ENCODE peak calls at places on chromosomes 4 and X, in six cellular contexts. One of them, this sample, is unnamed.

GRCh38 chr4:119646347-119647071 is 17.9 kb upstream of the PDE5A start:
- DNase-seq in astrocyte of the cerebellum: peak
- DNase-seq in endothelial cell: no peak
- DNase-seq in activated CD8-positive, alpha-beta T cell treated with anti-CD3 and anti-CD28 coated beads for 36 hours: no peak
- DNase-seq in tibial nerve: no peak
- DNase-seq in body of pancreas: peak
- DNase-seq in this sample: no peak

GRCh38 chrX:135112096-135112729 is 8.1 kb downstream of the ETDB start:
- DNase-seq in astrocyte of the cerebellum: peak
- DNase-seq in endothelial cell: peak
- DNase-seq in activated CD8-positive, alpha-beta T cell treated with anti-CD3 and anti-CD28 coated beads for 36 hours: peak
- DNase-seq in tibial nerve: no peak
- DNase-seq in body of pancreas: peak
- DNase-seq in this sample: peak

GRCh38 chr4:70704333-70705145 is 16.2 kb downstream of the UTP3 start:
- DNase-seq in astrocyte of the cerebellum: no peak
- DNase-seq in endothelial cell: peak
- DNase-seq in activated CD8-positive, alpha-beta T cell treated with anti-CD3 and anti-CD28 coated beads for 36 hours: peak
- DNase-seq in tibial nerve: peak
- DNase-seq in body of pancreas: peak
- DNase-seq in this sample: peak

GRCh38 chr4:17681921-17682566 is 67.6 kb downstream of the MED28 start:
- DNase-seq in astrocyte of the cerebellum: no peak
- DNase-seq in endothelial cell: no peak
- DNase-seq in activated CD8-positive, alpha-beta T cell treated with anti-CD3 and anti-CD28 coated beads for 36 hours: no peak
- DNase-seq in tibial nerve: no peak
- DNase-seq in body of pancreas: no peak
- DNase-seq in this sample: no peak

GRCh38 chr4:140567722-140568121 is 1.0 kb downstream of the UCP1 start:
- DNase-seq in astrocyte of the cerebellum: no peak
- DNase-seq in endothelial cell: peak
- DNase-seq in activated CD8-positive, alpha-beta T cell treated with anti-CD3 and anti-CD28 coated beads for 36 hours: peak
- DNase-seq in tibial nerve: no peak
- DNase-seq in body of pancreas: peak
- DNase-seq in this sample: no peak

GRCh38 chrX:72245461-72246089 is 6.7 kb upstream of the ERCC6L start:
- DNase-seq in astrocyte of the cerebellum: peak
- DNase-seq in endothelial cell: peak
- DNase-seq in activated CD8-positive, alpha-beta T cell treated with anti-CD3 and anti-CD28 coated beads for 36 hours: peak
- DNase-seq in tibial nerve: no peak
- DNase-seq in body of pancreas: peak
- DNase-seq in this sample: peak

GRCh38 chr4:180100433-180101344 is 2142.5 kb upstream of the TENM3 start:
- DNase-seq in astrocyte of the cerebellum: no peak
- DNase-seq in endothelial cell: no peak
- DNase-seq in activated CD8-positive, alpha-beta T cell treated with anti-CD3 and anti-CD28 coated beads for 36 hours: no peak
- DNase-seq in tibial nerve: no peak
- DNase-seq in body of pancreas: no peak
- DNase-seq in this sample: no peak

GRCh38 chr4:159455675-159456235 is 352.9 kb downstream of the RAPGEF2 start:
- DNase-seq in astrocyte of the cerebellum: no peak
- DNase-seq in endothelial cell: peak
- DNase-seq in activated CD8-positive, alpha-beta T cell treated with anti-CD3 and anti-CD28 coated beads for 36 hours: peak
- DNase-seq in tibial nerve: no peak
- DNase-seq in body of pancreas: no peak
- DNase-seq in this sample: peak

GRCh38 chrX:8820910-8821527 is 19.8 kb upstream of the FAM9A start:
- DNase-seq in astrocyte of the cerebellum: no peak
- DNase-seq in endothelial cell: peak
- DNase-seq in activated CD8-positive, alpha-beta T cell treated with anti-CD3 and anti-CD28 coated beads for 36 hours: peak
- DNase-seq in tibial nerve: no peak
- DNase-seq in body of pancreas: no peak
- DNase-seq in this sample: no peak

GRCh38 chr4:7333024-7333780 is 101.5 kb downstream of the PSAPL1 start:
- DNase-seq in astrocyte of the cerebellum: no peak
- DNase-seq in endothelial cell: no peak
- DNase-seq in activated CD8-positive, alpha-beta T cell treated with anti-CD3 and anti-CD28 coated beads for 36 hours: no peak
- DNase-seq in tibial nerve: no peak
- DNase-seq in body of pancreas: no peak
- DNase-seq in this sample: no peak

GRCh38 chr4:78691333-78691732 is 84.8 kb upstream of the BMP2K start:
- DNase-seq in astrocyte of the cerebellum: no peak
- DNase-seq in endothelial cell: no peak
- DNase-seq in activated CD8-positive, alpha-beta T cell treated with anti-CD3 and anti-CD28 coated beads for 36 hours: no peak
- DNase-seq in tibial nerve: no peak
- DNase-seq in body of pancreas: no peak
- DNase-seq in this sample: no peak

GRCh38 chrX:69068295-69069085 is 96.8 kb downstream of the PJA1 start:
- DNase-seq in astrocyte of the cerebellum: no peak
- DNase-seq in endothelial cell: no peak
- DNase-seq in activated CD8-positive, alpha-beta T cell treated with anti-CD3 and anti-CD28 coated beads for 36 hours: no peak
- DNase-seq in tibial nerve: no peak
- DNase-seq in body of pancreas: no peak
- DNase-seq in this sample: no peak

GRCh38 chrX:2766921-2767320 is 15.1 kb downstream of the XG start:
- DNase-seq in astrocyte of the cerebellum: no peak
- DNase-seq in endothelial cell: no peak
- DNase-seq in activated CD8-positive, alpha-beta T cell treated with anti-CD3 and anti-CD28 coated beads for 36 hours: no peak
- DNase-seq in tibial nerve: no peak
- DNase-seq in body of pancreas: no peak
- DNase-seq in this sample: no peak

GRCh38 chr4:121736735-121737351 is 28.1 kb downstream of the SMIM43 start:
- DNase-seq in astrocyte of the cerebellum: peak
- DNase-seq in endothelial cell: peak
- DNase-seq in activated CD8-positive, alpha-beta T cell treated with anti-CD3 and anti-CD28 coated beads for 36 hours: peak
- DNase-seq in tibial nerve: no peak
- DNase-seq in body of pancreas: peak
- DNase-seq in this sample: peak

GRCh38 chr4:86484241-86484640 is 109.9 kb upstream of the PTPN13 start:
- DNase-seq in astrocyte of the cerebellum: peak
- DNase-seq in endothelial cell: no peak
- DNase-seq in activated CD8-positive, alpha-beta T cell treated with anti-CD3 and anti-CD28 coated beads for 36 hours: no peak
- DNase-seq in tibial nerve: no peak
- DNase-seq in body of pancreas: no peak
- DNase-seq in this sample: no peak

GRCh38 chr4:9962611-9963314 is 58.5 kb downstream of the SLC2A9 start:
- DNase-seq in astrocyte of the cerebellum: no peak
- DNase-seq in endothelial cell: no peak
- DNase-seq in activated CD8-positive, alpha-beta T cell treated with anti-CD3 and anti-CD28 coated beads for 36 hours: no peak
- DNase-seq in tibial nerve: no peak
- DNase-seq in body of pancreas: no peak
- DNase-seq in this sample: no peak

GRCh38 chr4:169309326-169309967 is 38.7 kb upstream of the SH3RF1 start:
- DNase-seq in astrocyte of the cerebellum: no peak
- DNase-seq in endothelial cell: no peak
- DNase-seq in activated CD8-positive, alpha-beta T cell treated with anti-CD3 and anti-CD28 coated beads for 36 hours: no peak
- DNase-seq in tibial nerve: no peak
- DNase-seq in body of pancreas: no peak
- DNase-seq in this sample: no peak

GRCh38 chr4:47463235-47463956 is at the start of gene COMMD8:
- DNase-seq in astrocyte of the cerebellum: peak
- DNase-seq in endothelial cell: peak
- DNase-seq in activated CD8-positive, alpha-beta T cell treated with anti-CD3 and anti-CD28 coated beads for 36 hours: peak
- DNase-seq in tibial nerve: peak
- DNase-seq in body of pancreas: peak
- DNase-seq in this sample: peak
- TF ChIP-seq CTCF in astrocyte of the cerebellum: peak
- TF ChIP-seq CTCF in endothelial cell: peak
- TF ChIP-seq CTCF in activated CD8-positive, alpha-beta T cell treated with anti-CD3 and anti-CD28 coated beads for 36 hours: peak
- TF ChIP-seq CTCF in tibial nerve: peak
- TF ChIP-seq CTCF in body of pancreas: no peak
- TF ChIP-seq CTCF in this sample: no peak

GRCh38 chrX:40153335-40154221 is 55.8 kb upstream of the BCOR start:
- DNase-seq in astrocyte of the cerebellum: no peak
- DNase-seq in endothelial cell: peak
- DNase-seq in activated CD8-positive, alpha-beta T cell treated with anti-CD3 and anti-CD28 coated beads for 36 hours: peak
- DNase-seq in tibial nerve: no peak
- DNase-seq in body of pancreas: peak
- DNase-seq in this sample: peak
- TF ChIP-seq CTCF in astrocyte of the cerebellum: no peak
- TF ChIP-seq CTCF in endothelial cell: no peak
- TF ChIP-seq CTCF in activated CD8-positive, alpha-beta T cell treated with anti-CD3 and anti-CD28 coated beads for 36 hours: no peak
- TF ChIP-seq CTCF in tibial nerve: peak
- TF ChIP-seq CTCF in body of pancreas: no peak
- TF ChIP-seq CTCF in this sample: no peak

GRCh38 chrX:139126493-139126892 is 404.0 kb upstream of the F9 start:
- DNase-seq in astrocyte of the cerebellum: no peak
- DNase-seq in endothelial cell: peak
- DNase-seq in activated CD8-positive, alpha-beta T cell treated with anti-CD3 and anti-CD28 coated beads for 36 hours: peak
- DNase-seq in tibial nerve: no peak
- DNase-seq in body of pancreas: peak
- DNase-seq in this sample: peak
- TF ChIP-seq CTCF in astrocyte of the cerebellum: no peak
- TF ChIP-seq CTCF in endothelial cell: peak
- TF ChIP-seq CTCF in activated CD8-positive, alpha-beta T cell treated with anti-CD3 and anti-CD28 coated beads for 36 hours: peak
- TF ChIP-seq CTCF in tibial nerve: no peak
- TF ChIP-seq CTCF in body of pancreas: peak
- TF ChIP-seq CTCF in this sample: peak

GRCh38 chrX:110722135-110722534 is 73.5 kb downstream of the CHRDL1 start:
- DNase-seq in astrocyte of the cerebellum: no peak
- DNase-seq in endothelial cell: no peak
- DNase-seq in activated CD8-positive, alpha-beta T cell treated with anti-CD3 and anti-CD28 coated beads for 36 hours: no peak
- DNase-seq in tibial nerve: no peak
- DNase-seq in body of pancreas: no peak
- DNase-seq in this sample: no peak
- TF ChIP-seq CTCF in astrocyte of the cerebellum: no peak
- TF ChIP-seq CTCF in endothelial cell: no peak
- TF ChIP-seq CTCF in activated CD8-positive, alpha-beta T cell treated with anti-CD3 and anti-CD28 coated beads for 36 hours: no peak
- TF ChIP-seq CTCF in tibial nerve: no peak
- TF ChIP-seq CTCF in body of pancreas: no peak
- TF ChIP-seq CTCF in this sample: no peak

DNA sequence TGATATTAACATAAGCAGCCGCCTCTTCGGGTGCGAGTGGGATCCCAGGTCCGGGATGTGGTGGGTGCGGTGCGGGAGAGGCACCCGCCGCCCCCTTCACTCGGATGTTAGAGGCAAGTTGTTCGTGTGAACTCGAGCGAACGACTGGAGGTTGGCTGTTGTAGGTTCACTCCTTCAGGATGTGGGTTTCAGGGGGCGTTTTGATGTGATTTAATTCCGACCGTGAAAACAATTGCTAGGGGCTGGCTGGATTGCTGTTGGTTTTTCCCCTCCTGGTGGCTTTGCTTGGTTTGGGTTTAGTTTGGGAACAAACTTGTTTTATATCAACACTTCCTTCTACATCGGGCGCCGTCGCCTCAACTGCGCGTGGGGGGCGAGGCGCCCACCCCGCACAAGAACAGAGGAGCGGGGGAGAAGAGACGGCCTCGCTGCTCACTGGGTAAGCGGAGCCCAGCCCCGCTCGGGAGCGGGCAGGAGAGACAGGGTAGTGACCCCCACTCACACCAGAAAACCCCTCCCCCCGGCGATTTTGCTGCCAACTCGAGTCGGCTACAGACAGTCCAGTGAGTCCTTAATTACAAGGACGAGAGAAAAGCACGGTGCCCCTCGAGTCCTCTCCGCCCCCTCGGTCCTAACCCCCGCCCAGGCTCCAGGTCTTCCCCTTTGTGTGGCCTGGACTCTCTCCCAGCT is 3.0 kb upstream of the LEF1 start:
- DNase-seq in astrocyte of the cerebellum: no peak
- DNase-seq in endothelial cell: peak
- DNase-seq in activated CD8-positive, alpha-beta T cell treated with anti-CD3 and anti-CD28 coated beads for 36 hours: peak
- DNase-seq in tibial nerve: no peak
- DNase-seq in body of pancreas: no peak
- DNase-seq in this sample: no peak
- TF ChIP-seq CTCF in astrocyte of the cerebellum: no peak
- TF ChIP-seq CTCF in endothelial cell: no peak
- TF ChIP-seq CTCF in activated CD8-positive, alpha-beta T cell treated with anti-CD3 and anti-CD28 coated beads for 36 hours: no peak
- TF ChIP-seq CTCF in tibial nerve: no peak
- TF ChIP-seq CTCF in body of pancreas: no peak
- TF ChIP-seq CTCF in this sample: no peak

GRCh38 chr4:89837385-89837995 is 529 bp upstream of the SNCA start:
- DNase-seq in astrocyte of the cerebellum: no peak
- DNase-seq in endothelial cell: peak
- DNase-seq in activated CD8-positive, alpha-beta T cell treated with anti-CD3 and anti-CD28 coated beads for 36 hours: peak
- DNase-seq in tibial nerve: no peak
- DNase-seq in body of pancreas: no peak
- DNase-seq in this sample: peak
- TF ChIP-seq CTCF in astrocyte of the cerebellum: no peak
- TF ChIP-seq CTCF in endothelial cell: no peak
- TF ChIP-seq CTCF in activated CD8-positive, alpha-beta T cell treated with anti-CD3 and anti-CD28 coated beads for 36 hours: peak
- TF ChIP-seq CTCF in tibial nerve: peak
- TF ChIP-seq CTCF in body of pancreas: no peak
- TF ChIP-seq CTCF in this sample: no peak

DNA sequence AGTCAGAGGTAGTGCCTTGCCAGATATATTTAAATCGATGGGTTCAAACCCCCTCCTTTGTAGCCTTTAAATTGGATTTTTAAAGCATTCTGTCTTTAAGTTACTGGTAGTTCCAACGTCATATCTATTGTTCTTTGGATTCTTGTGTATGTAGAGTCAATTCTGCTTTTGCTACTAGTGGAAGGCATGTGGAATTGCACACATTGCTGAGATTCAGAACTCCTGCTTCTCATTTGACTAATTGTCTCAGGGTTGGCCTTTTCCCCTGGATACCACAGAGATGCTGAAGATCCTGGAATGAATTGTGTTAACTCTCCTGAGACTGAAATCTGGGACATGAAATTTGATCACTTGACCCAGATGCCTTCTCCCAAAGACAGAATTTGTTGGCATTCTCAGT is 328.3 kb upstream of the RPS6KA3 start:
- DNase-seq in astrocyte of the cerebellum: no peak
- DNase-seq in endothelial cell: no peak
- DNase-seq in activated CD8-positive, alpha-beta T cell treated with anti-CD3 and anti-CD28 coated beads for 36 hours: no peak
- DNase-seq in tibial nerve: no peak
- DNase-seq in body of pancreas: no peak
- DNase-seq in this sample: no peak
- TF ChIP-seq CTCF in astrocyte of the cerebellum: peak
- TF ChIP-seq CTCF in endothelial cell: peak
- TF ChIP-seq CTCF in activated CD8-positive, alpha-beta T cell treated with anti-CD3 and anti-CD28 coated beads for 36 hours: no peak
- TF ChIP-seq CTCF in tibial nerve: no peak
- TF ChIP-seq CTCF in body of pancreas: no peak
- TF ChIP-seq CTCF in this sample: no peak

DNA sequence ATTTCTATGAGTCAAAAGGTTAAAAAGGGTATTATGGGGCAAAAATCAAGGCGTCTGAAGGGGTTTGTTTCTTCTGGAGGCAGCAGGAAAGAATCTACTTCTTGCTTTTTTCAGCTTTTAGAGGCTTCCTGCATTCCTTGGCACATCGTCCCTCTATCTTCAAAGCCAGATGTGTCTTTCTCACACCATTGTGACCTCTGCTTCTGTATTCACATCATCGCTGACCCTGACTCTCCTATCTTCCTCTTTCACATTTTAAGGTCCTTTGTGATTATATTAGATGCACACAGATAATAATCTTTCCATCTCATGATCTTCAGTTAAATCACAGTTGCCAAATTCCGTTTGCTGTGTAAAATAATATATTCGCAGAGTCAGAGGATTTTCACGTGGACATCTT is 112.7 kb downstream of the PPP4R3C start:
- DNase-seq in astrocyte of the cerebellum: no peak
- DNase-seq in endothelial cell: peak
- DNase-seq in activated CD8-positive, alpha-beta T cell treated with anti-CD3 and anti-CD28 coated beads for 36 hours: no peak
- DNase-seq in tibial nerve: no peak
- DNase-seq in body of pancreas: no peak
- DNase-seq in this sample: no peak
- TF ChIP-seq CTCF in astrocyte of the cerebellum: no peak
- TF ChIP-seq CTCF in endothelial cell: no peak
- TF ChIP-seq CTCF in activated CD8-positive, alpha-beta T cell treated with anti-CD3 and anti-CD28 coated beads for 36 hours: no peak
- TF ChIP-seq CTCF in tibial nerve: no peak
- TF ChIP-seq CTCF in body of pancreas: no peak
- TF ChIP-seq CTCF in this sample: no peak

This sample was measured in GM20000.